ENCODE peak calls at places on chromosome 7, in ten cellular contexts. T is heart right ventricle, W is HAP-1, X is aorta, Z is mucosa of descending colon, F is sigmoid colon, U is cardiac muscle cell, O is esophagus muscularis mucosa, M is lower lobe of right lung, C is body of pancreas. V is an unnamed sample.

GRCh38 chr7:122219253-122219865 is 75.3 kb upstream of the AASS start:
- DNase-seq in T (no peak), W (peak; percentile 20), X (no peak), Z (no peak), F (no peak), U (peak; percentile 41), O (no peak), M (no peak), C (no peak), V (no peak)

GRCh38 chr7:130180571-130180971 is 24.6 kb downstream of the TMEM209 start:
- DNase-seq in T (no peak), W (no peak), X (no peak), Z (no peak), F (no peak), U (no peak), O (no peak), M (no peak), C (no peak), V (no peak)

GRCh38 chr7:65477326-65477725 is 103.7 kb downstream of the ZNF92 start:
- DNase-seq in T (no peak), W (peak; percentile 80), X (no peak), Z (no peak), F (no peak), U (peak; percentile 34), O (no peak), M (no peak), C (no peak), V (no peak)

GRCh38 chr7:149559711-149560110 is 62.1 kb upstream of the ZNF746 start:
- DNase-seq in T (no peak), W (no peak), X (no peak), Z (no peak), F (no peak), U (peak; percentile 57), O (no peak), M (no peak), C (no peak), V (no peak)

GRCh38 chr7:2844153-2845077 is at the start of gene GNA12:
- DNase-seq in T (peak; percentile 98), W (peak; percentile 98), X (peak; percentile 98), Z (peak; percentile 99), F (peak; percentile 99), U (peak; percentile 99), O (peak; percentile 100), M (peak; percentile 99), C (peak; percentile 100), V (peak; percentile 98)

GRCh38 chr7:128344431-128344774 is 695 bp upstream of the RBM28 start:
- DNase-seq in T (no peak), W (no peak), X (no peak), Z (no peak), F (no peak), U (no peak), O (no peak), M (no peak), C (no peak), V (no peak)

GRCh38 chr7:5497158-5498103 is 73.8 kb upstream of the TNRC18 start:
- DNase-seq in T (no peak), W (no peak), X (no peak), Z (no peak), F (no peak), U (no peak), O (no peak), M (no peak), C (no peak), V (no peak)

GRCh38 chr7:24825931-24826661 is 68.8 kb upstream of the GSDME start:
- DNase-seq in T (no peak), W (peak; percentile 56), X (no peak), Z (no peak), F (no peak), U (peak; percentile 58), O (no peak), M (no peak), C (peak; percentile 47), V (no peak)

GRCh38 chr7:140645166-140645565 is 4.6 kb upstream of the DENND2A start:
- DNase-seq in T (no peak), W (peak; percentile 69), X (no peak), Z (no peak), F (peak; percentile 50), U (no peak), O (no peak), M (no peak), C (no peak), V (peak; percentile 11)

GRCh38 chr7:29609162-29610030 is 45.8 kb downstream of the PRR15 start:
- DNase-seq in T (no peak), W (peak; percentile 57), X (no peak), Z (peak; percentile 65), F (no peak), U (peak; percentile 76), O (peak; percentile 53), M (no peak), C (peak; percentile 36), V (no peak)

GRCh38 chr7:93043393-93043985 is 74.3 kb downstream of the SAMD9 start:
- DNase-seq in T (no peak), W (no peak), X (no peak), Z (no peak), F (no peak), U (peak; percentile 84), O (no peak), M (no peak), C (no peak), V (no peak)

GRCh38 chr7:79293655-79294142 is 159.8 kb downstream of the MAGI2 start:
- DNase-seq in T (no peak), W (no peak), X (no peak), Z (peak; percentile 31), F (no peak), U (peak; percentile 6), O (no peak), M (peak; percentile 52), C (no peak), V (no peak)

GRCh38 chr7:73824986-73825385 is 5.8 kb upstream of the CLDN4 start:
- DNase-seq in T (no peak), W (no peak), X (no peak), Z (peak; percentile 42), F (no peak), U (no peak), O (no peak), M (no peak), C (peak; percentile 56), V (no peak)

DNA sequence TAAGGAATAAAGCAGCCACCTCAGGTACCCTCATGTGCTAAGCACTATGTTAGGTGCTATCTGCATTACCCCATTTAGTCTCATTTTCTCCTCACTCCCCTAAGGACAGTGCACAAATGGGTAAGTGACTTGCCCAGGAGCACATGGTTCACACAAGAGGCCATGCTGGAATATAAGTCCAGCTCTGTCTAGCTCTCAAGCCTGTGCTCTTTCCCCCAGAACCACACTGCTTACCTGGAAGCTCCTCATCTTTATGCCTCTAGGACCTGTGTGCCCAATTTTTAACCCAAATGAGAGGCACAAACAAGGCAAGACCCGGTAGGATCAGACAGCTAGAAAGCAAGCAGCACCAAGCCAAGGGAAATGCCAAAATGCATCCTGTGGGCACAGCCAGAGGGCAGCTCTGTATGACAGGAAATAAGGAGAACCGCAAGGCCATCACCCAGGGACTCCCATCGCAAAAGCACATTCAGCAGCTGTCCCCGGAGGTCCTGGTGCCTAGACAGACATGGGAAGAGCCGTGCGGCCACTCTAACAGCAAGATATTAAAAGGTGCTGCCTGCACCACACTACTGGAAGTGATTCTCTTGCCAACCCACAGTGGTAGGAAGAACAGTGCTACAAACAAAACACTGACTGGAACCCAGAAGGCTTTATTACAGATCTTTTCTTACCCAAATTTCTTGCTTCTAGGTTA is 88.1 kb downstream of the GSAP start:
- DNase-seq in T (no peak), W (no peak), X (no peak), Z (no peak), F (peak; percentile 68), U (peak; percentile 32), O (no peak), M (no peak), C (no peak), V (peak; percentile 40)
- H3K4me1 ChIP-seq in T (peaks cover 39% of the 10 kb centered on the region), W (no peaks in the 10 kb centered on the region), X (no peaks in the 10 kb centered on the region), Z (no peaks in the 10 kb centered on the region), F (peaks cover 80% of the 10 kb centered on the region), U (peaks cover 2% of the 10 kb centered on the region), O (peaks cover 37% of the 10 kb centered on the region), M (peaks cover 55% of the 10 kb centered on the region), C (no peaks in the 10 kb centered on the region), V (peaks cover 15% of the 10 kb centered on the region)

GRCh38 chr7:105708681-105709080 is 127.4 kb upstream of the EFCAB10 start:
- DNase-seq in T (no peak), W (no peak), X (no peak), Z (no peak), F (no peak), U (no peak), O (no peak), M (no peak), C (no peak), V (no peak)

GRCh38 chr7:105715528-105715927 is 134.2 kb upstream of the EFCAB10 start:
- DNase-seq in T (no peak), W (no peak), X (no peak), Z (no peak), F (no peak), U (no peak), O (no peak), M (no peak), C (no peak), V (no peak)

GRCh38 chr7:105711726-105712402 is 130.6 kb upstream of the EFCAB10 start:
- DNase-seq in T (no peak), W (no peak), X (no peak), Z (no peak), F (no peak), U (no peak), O (no peak), M (no peak), C (no peak), V (no peak)

GRCh38 chr7:105718511-105718925 is 137.2 kb upstream of the EFCAB10 start:
- DNase-seq in T (peak; percentile 9), W (no peak), X (peak; percentile 51), Z (no peak), F (no peak), U (no peak), O (no peak), M (no peak), C (peak; percentile 64), V (no peak)

GRCh38 chr7:105713488-105714465 is 132.5 kb upstream of the EFCAB10 start:
- DNase-seq in T (no peak), W (no peak), X (no peak), Z (no peak), F (no peak), U (no peak), O (no peak), M (no peak), C (no peak), V (no peak)
- H3K9me3 ChIP-seq in T (peaks cover 28% of the 10 kb centered on the region), W (peaks cover 13% of the 10 kb centered on the region), X (no peaks in the 10 kb centered on the region), Z (peaks cover 22% of the 10 kb centered on the region), F (no peaks in the 10 kb centered on the region), U (no peaks in the 10 kb centered on the region), O (no peaks in the 10 kb centered on the region), M (peaks cover 13% of the 10 kb centered on the region), C (no peaks in the 10 kb centered on the region), V (peaks cover 18% of the 10 kb centered on the region)

DNA sequence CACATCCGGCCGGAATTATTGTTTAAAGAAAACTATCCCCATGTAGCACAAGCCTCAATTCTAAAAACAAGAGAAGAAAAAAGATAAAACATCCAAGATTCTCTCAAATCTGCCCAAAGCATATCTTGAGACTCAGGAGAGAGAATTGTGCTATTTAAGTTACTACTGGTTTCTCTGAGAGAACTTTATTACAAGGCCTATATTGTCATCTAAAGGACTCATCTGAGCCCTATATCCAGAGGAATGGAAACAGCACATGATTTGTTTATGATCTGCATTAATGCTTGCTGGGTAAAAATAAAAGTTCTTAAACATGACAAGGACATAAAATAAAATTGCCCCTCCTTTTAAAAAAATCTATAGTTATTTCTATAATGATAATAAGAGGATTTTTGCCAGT is 25.0 kb downstream of the LRRN3 start:
- DNase-seq in T (no peak), W (no peak), X (no peak), Z (no peak), F (no peak), U (no peak), O (no peak), M (no peak), C (no peak), V (no peak)
- H3K4me1 ChIP-seq in T (peaks cover 8% of the 10 kb centered on the region), W (peaks cover 6% of the 10 kb centered on the region), X (peaks cover 3% of the 10 kb centered on the region), Z (no peaks in the 10 kb centered on the region), F (no peaks in the 10 kb centered on the region), U (no peaks in the 10 kb centered on the region), O (no peaks in the 10 kb centered on the region), M (peaks cover 5% of the 10 kb centered on the region), C (peaks cover 8% of the 10 kb centered on the region), V (no peaks in the 10 kb centered on the region)

GRCh38 chr7:152969839-152970238 is 210.3 kb downstream of the ACTR3B start:
- DNase-seq in T (no peak), W (peak; percentile 53), X (no peak), Z (no peak), F (no peak), U (no peak), O (peak; percentile 26), M (no peak), C (no peak), V (no peak)
- H3K9me3 ChIP-seq in T (peaks cover 19% of the 10 kb centered on the region), W (peaks cover 18% of the 10 kb centered on the region), X (peaks cover 7% of the 10 kb centered on the region), Z (peaks cover 3% of the 10 kb centered on the region), F (no peaks in the 10 kb centered on the region), U (no peaks in the 10 kb centered on the region), O (peaks cover 10% of the 10 kb centered on the region), M (peaks cover 14% of the 10 kb centered on the region), C (no peaks in the 10 kb centered on the region), V (peaks cover 2% of the 10 kb centered on the region)